ENCODE peak calls at places on chromosomes 2 and 18, in eight cellular contexts. S, E, W, B, V, O, Z and R are unnamed samples.
A peak's percentile ranks its signal among the peaks of the same experiment; 100 is the strongest.

GRCh38 chr18:59639136-59639535 is 58.1 kb downstream of the CCBE1 start:
- DNase-seq in S (no peak), E (no peak), W (no peak), B (no peak), V (no peak), O (no peak), Z (no peak), R (no peak)

GRCh38 chr2:30654404-30654803 is 152.8 kb downstream of the CAPN13 start:
- DNase-seq in S (no peak), E (no peak), W (no peak), B (no peak), V (no peak), O (no peak), Z (no peak), R (no peak)

GRCh38 chr18:35460719-35461118 is 37.0 kb downstream of the INO80C start:
- DNase-seq in S (no peak), E (no peak), W (peak; percentile 36), B (no peak), V (no peak), O (no peak), Z (no peak), R (no peak)

GRCh38 chr2:240892361-240892760 is 3.6 kb downstream of the MAB21L4 start:
- DNase-seq in S (no peak), E (no peak), W (no peak), B (no peak), V (no peak), O (no peak), Z (no peak), R (no peak)

GRCh38 chr2:157899125-157899839 is 23.2 kb upstream of the ACVR1 start:
- DNase-seq in S (no peak), E (no peak), W (no peak), B (no peak), V (no peak), O (no peak), Z (no peak), R (no peak)

GRCh38 chr2:26564121-26564520 is 77.0 kb downstream of the CIB4 start:
- DNase-seq in S (no peak), E (no peak), W (no peak), B (no peak), V (no peak), O (no peak), Z (no peak), R (no peak)

GRCh38 chr2:160367887-160368286 is 125.7 kb downstream of the RBMS1 start:
- DNase-seq in S (no peak), E (no peak), W (peak; percentile 94), B (no peak), V (peak; percentile 26), O (no peak), Z (no peak), R (no peak)

GRCh38 chr18:36532815-36533214 is 235.3 kb downstream of the FHOD3 start:
- DNase-seq in S (no peak), E (no peak), W (no peak), B (no peak), V (no peak), O (no peak), Z (no peak), R (no peak)

GRCh38 chr2:70962211-70962884 is 16.1 kb upstream of the ANKRD53 start:
- DNase-seq in S (no peak), E (no peak), W (no peak), B (no peak), V (no peak), O (no peak), Z (no peak), R (no peak)

GRCh38 chr2:218397502-218398436 is 1.9 kb upstream of the CTDSP1 start:
- DNase-seq in S (peak; percentile 97), E (no peak), W (peak; percentile 36), B (no peak), V (peak; percentile 76), O (peak; percentile 34), Z (no peak), R (no peak)

GRCh38 chr2:241048949-241049343 is 50.5 kb downstream of the SNED1 start:
- DNase-seq in S (no peak), E (no peak), W (no peak), B (no peak), V (no peak), O (no peak), Z (no peak), R (no peak)

GRCh38 chr2:69798909-69799526 is 30.4 kb upstream of the GMCL1 start:
- DNase-seq in S (peak; percentile 95), E (no peak), W (peak; percentile 78), B (no peak), V (no peak), O (no peak), Z (no peak), R (no peak)

GRCh38 chr2:217105733-217106649 is 246.1 kb upstream of the TNP1 start:
- DNase-seq in S (peak; percentile 97), E (no peak), W (peak; percentile 96), B (no peak), V (peak; percentile 41), O (no peak), Z (peak; percentile 48), R (no peak)

GRCh38 chr2:204545861-204546773 is 842 bp downstream of the PARD3B start:
- DNase-seq in S (peak; percentile 13), E (no peak), W (peak; percentile 12), B (no peak), V (no peak), O (no peak), Z (no peak), R (no peak)

GRCh38 chr2:98460573-98461560 is 16.2 kb downstream of the INPP4A start:
- DNase-seq in S (no peak), E (no peak), W (no peak), B (no peak), V (no peak), O (peak; percentile 49), Z (no peak), R (no peak)

GRCh38 chr2:69625078-69625788 is 18.3 kb downstream of the AAK1 start:
- DNase-seq in S (no peak), E (no peak), W (no peak), B (no peak), V (no peak), O (no peak), Z (no peak), R (no peak)

GRCh38 chr2:12990523-12990922 is 273.8 kb downstream of the TRIB2 start:
- DNase-seq in S (no peak), E (no peak), W (no peak), B (no peak), V (no peak), O (no peak), Z (no peak), R (no peak)

GRCh38 chr2:181395871-181396574 is 61.2 kb upstream of the ITGA4 start:
- DNase-seq in S (no peak), E (no peak), W (no peak), B (no peak), V (no peak), O (no peak), Z (no peak), R (no peak)

GRCh38 chr2:227822416-227823003 is 8.9 kb downstream of the CCL20 start:
- DNase-seq in S (no peak), E (no peak), W (peak; percentile 38), B (no peak), V (no peak), O (no peak), Z (no peak), R (no peak)

GRCh38 chr2:37471994-37472393 is 127.6 kb downstream of the QPCT start:
- DNase-seq in S (no peak), E (no peak), W (peak; percentile 57), B (no peak), V (peak; percentile 26), O (no peak), Z (no peak), R (no peak)